ENCODE peak calls at places on chromosomes 13 and 19, in four cellular contexts. D is ascending aorta, P is body of pancreas, X is breast epithelium. I is an unnamed sample.

GRCh38 chr19:31104451-31104850 is 244.8 kb downstream of the TSHZ3 start:
- DNase-seq in P (no peak), D (no peak), X (no peak), I (no peak)

GRCh38 chr13:49563513-49563912 is 21.8 kb downstream of the RCBTB1 start:
- DNase-seq in X (no peak), P (no peak), D (no peak), I (no peak)

GRCh38 chr19:19530423-19530804 is 1.7 kb downstream of the YJEFN3 start:
- DNase-seq in D (no peak), X (no peak), P (no peak), I (no peak)

GRCh38 chr13:45368571-45368970 is 27.6 kb upstream of the TPT1 start:
- DNase-seq in X (no peak), P (no peak), D (no peak), I (no peak)

GRCh38 chr19:14440049-14440448 is 6.9 kb downstream of the PKN1 start:
- DNase-seq in X (no peak), D (peak), P (peak), I (no peak)

GRCh38 chr19:47377208-47377701 is 28.1 kb downstream of the DHX34 start:
- DNase-seq in P (peak), D (no peak), X (no peak), I (no peak)

GRCh38 chr19:10112037-10112751 is 701 bp downstream of the P2RY11 start:
- DNase-seq in D (no peak), X (no peak), P (no peak), I (no peak)

GRCh38 chr19:10402441-10403038 is 802 bp downstream of the CDC37 start:
- DNase-seq in X (no peak), P (peak), D (no peak), I (no peak)

GRCh38 chr13:112718318-112718717 is 28.5 kb downstream of the ATP11A start:
- DNase-seq in P (no peak), X (no peak), D (no peak), I (no peak)

GRCh38 chr13:37192986-37193385 is 87.5 kb upstream of the CSNK1A1L start:
- DNase-seq in D (no peak), P (no peak), X (no peak), I (no peak)

GRCh38 chr13:37187110-37187509 is 81.6 kb upstream of the CSNK1A1L start:
- DNase-seq in D (no peak), X (peak), P (no peak), I (no peak)

GRCh38 chr13:37187611-37188010 is 82.1 kb upstream of the CSNK1A1L start:
- DNase-seq in P (no peak), X (no peak), D (no peak), I (no peak)
- H3K4me3 ChIP-seq in P (no peak), X (no peak), D (no peak), I (no peak)

GRCh38 chr13:54016548-54016947 is 987.9 kb downstream of the OLFM4 start:
- DNase-seq in P (no peak), X (no peak), D (no peak), I (no peak)

GRCh38 chr13:54018485-54018884 is 989.9 kb downstream of the OLFM4 start:
- DNase-seq in X (no peak), P (no peak), D (no peak), I (no peak)
- H3K4me3 ChIP-seq in X (no peak), P (no peak), D (no peak), I (no peak)

DNA sequence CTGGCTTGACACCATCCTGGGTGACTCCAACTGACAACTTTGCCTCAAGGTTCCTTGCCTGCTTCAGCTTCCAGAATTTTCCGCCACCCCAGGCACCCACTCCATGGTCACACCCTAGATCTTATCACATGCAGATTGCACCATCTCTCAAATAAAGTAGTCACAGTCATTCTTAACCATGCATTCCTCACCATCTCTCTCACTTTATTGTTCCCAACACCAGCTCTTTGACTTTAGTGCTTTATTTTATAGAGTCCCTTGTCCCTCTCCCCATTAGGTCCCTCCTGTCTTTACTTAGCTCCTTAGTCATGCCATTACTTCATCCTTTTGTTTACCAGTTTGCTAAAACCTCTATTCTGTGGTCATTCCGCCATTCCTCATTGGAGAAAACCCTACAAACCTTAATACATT is 351.7 kb downstream of the SPRY2 start:
- DNase-seq in X (no peak), D (no peak), P (no peak), I (no peak)
- H3K4me3 ChIP-seq in X (no peak), D (no peak), P (no peak), I (no peak)

GRCh38 chr13:41465965-41466364 is 8.6 kb downstream of the RGCC start:
- DNase-seq in X (no peak), P (no peak), D (no peak), I (no peak)
- H3K4me3 ChIP-seq in X (no peak), P (no peak), D (no peak), I (no peak)